ENCODE peak calls at places on chromosomes 7 and 10, in four cellular contexts. H is IMR-90, I is K562, Q is GM12878. L is an unnamed sample.

GRCh38 chr10:65628777-65629176 is 1297.1 kb upstream of the LRRTM3 start:
- DNase-seq in H (no peak), I (no peak), Q (no peak), L (no peak)

GRCh38 chr10:74921744-74922143 is 95.3 kb downstream of the KAT6B start:
- DNase-seq in H (peak), I (peak), Q (no peak), L (no peak)

GRCh38 chr7:142864980-142865747 is 10.3 kb downstream of the EPHB6 start:
- DNase-seq in H (no peak), I (no peak), Q (no peak), L (no peak)

GRCh38 chr10:45000764-45001381 is at the start of gene ZNF22:
- DNase-seq in H (peak), I (peak), Q (no peak), L (peak)

GRCh38 chr7:7519528-7519927 is 16.1 kb downstream of the COL28A1 start:
- DNase-seq in H (no peak), I (no peak), Q (no peak), L (no peak)

GRCh38 chr7:2260820-2261219 is 18.8 kb downstream of the NUDT1 start:
- DNase-seq in H (peak), I (no peak), Q (no peak), L (no peak)

GRCh38 chr10:110850990-110851389 is 20.7 kb upstream of the PDCD4 start:
- DNase-seq in H (no peak), I (no peak), Q (no peak), L (no peak)

GRCh38 chr10:22314852-22315251 is 1.3 kb upstream of the COMMD3 start:
- DNase-seq in H (no peak), I (no peak), Q (no peak), L (no peak)

GRCh38 chr10:3889961-3890522 is 105.0 kb upstream of the KLF6 start:
- DNase-seq in H (peak), I (no peak), Q (no peak), L (peak)

GRCh38 chr7:124940306-124940705 is 10.7 kb upstream of the POT1 start:
- DNase-seq in H (peak), I (no peak), Q (no peak), L (no peak)

GRCh38 chr7:148607151-148607661 is 16.6 kb downstream of the C7orf33 start:
- DNase-seq in H (no peak), I (no peak), Q (no peak), L (no peak)

GRCh38 chr10:97713351-97713827 is at the start of gene MARVELD1:
- DNase-seq in H (peak), I (peak), Q (no peak), L (peak)

GRCh38 chr10:72223743-72224101 is 7.6 kb upstream of the ASCC1 start:
- DNase-seq in H (peak), I (no peak), Q (no peak), L (peak)

GRCh38 chr10:110399163-110400094 is 94.7 kb upstream of the SMNDC1 start:
- DNase-seq in H (peak), I (no peak), Q (no peak), L (peak)

GRCh38 chr7:127844707-127845331 is 186.4 kb downstream of the LRRC4 start:
- DNase-seq in H (peak), I (peak), Q (no peak), L (peak)

GRCh38 chr10:21336476-21337170 is 188.9 kb downstream of the SKIDA1 start:
- DNase-seq in H (peak), I (peak), Q (no peak), L (peak)

GRCh38 chr10:16819026-16819425 is 1.8 kb upstream of the RSU1 start:
- DNase-seq in H (no peak), I (no peak), Q (no peak), L (no peak)

GRCh38 chr10:58477122-58477521 is 35.5 kb upstream of the BICC1 start:
- DNase-seq in H (peak), I (no peak), Q (no peak), L (no peak)

GRCh38 chr10:101008823-101009423 is 9.3 kb downstream of the LZTS2 start:
- DNase-seq in H (no peak), I (no peak), Q (no peak), L (no peak)

GRCh38 chr10:86260564-86260963 is 106.0 kb downstream of the GRID1 start:
- DNase-seq in H (no peak), I (no peak), Q (no peak), L (no peak)

GRCh38 chr10:97810476-97810875 is 38.7 kb upstream of the SFRP5 start:
- DNase-seq in H (peak), I (no peak), Q (no peak), L (no peak)

GRCh38 chr7:98283127-98283886 is 1.8 kb downstream of the BRI3 start:
- DNase-seq in H (peak), I (no peak), Q (no peak), L (peak)

GRCh38 chr10:3525832-3526449 is 259.1 kb downstream of the KLF6 start:
- DNase-seq in H (peak), I (peak), Q (no peak), L (peak)

GRCh38 chr7:29284586-29285450 is 90.2 kb downstream of the CHN2 start:
- DNase-seq in H (no peak), I (no peak), Q (no peak), L (no peak)

GRCh38 chr10:49281461-49281860 is 17.5 kb upstream of the C10orf71 start:
- DNase-seq in H (no peak), I (peak), Q (no peak), L (no peak)

GRCh38 chr7:97021443-97022261 is 3.0 kb downstream of the DLX5 start:
- DNase-seq in H (no peak), I (no peak), Q (no peak), L (no peak)

GRCh38 chr10:6047847-6048246 is 14.3 kb downstream of the IL2RA start:
- DNase-seq in H (no peak), I (no peak), Q (no peak), L (no peak)

GRCh38 chr10:97608991-97609561 is 19.6 kb downstream of the C10orf62 start:
- DNase-seq in H (no peak), I (no peak), Q (no peak), L (no peak)

GRCh38 chr10:90319188-90319914 is 538.5 kb downstream of the HTR7 start:
- DNase-seq in H (peak), I (no peak), Q (peak), L (peak)

GRCh38 chr10:77737608-77738007 is 100.0 kb upstream of the KCNMA1 start:
- DNase-seq in H (peak), I (no peak), Q (no peak), L (peak)

GRCh38 chr7:151761256-151761655 is 115.7 kb downstream of the PRKAG2 start:
- DNase-seq in H (no peak), I (no peak), Q (no peak), L (no peak)

GRCh38 chr7:151383638-151384351 is 26.0 kb downstream of the WDR86 start:
- DNase-seq in H (no peak), I (no peak), Q (no peak), L (no peak)

GRCh38 chr7:53458636-53459035 is 423.2 kb downstream of the POM121L12 start:
- DNase-seq in H (no peak), I (no peak), Q (no peak), L (no peak)

GRCh38 chr7:44762726-44763522 is 14.3 kb downstream of the ZMIZ2 start:
- DNase-seq in H (no peak), I (no peak), Q (no peak), L (no peak)

GRCh38 chr7:47191876-47192291 is 390.0 kb downstream of the TNS3 start:
- DNase-seq in H (no peak), I (no peak), Q (no peak), L (no peak)

GRCh38 chr10:132865851-132866600 is 76.3 kb downstream of the CFAP46 start:
- DNase-seq in H (no peak), I (no peak), Q (no peak), L (no peak)

GRCh38 chr10:113895018-113895417 is 40.6 kb downstream of the NHLRC2 start:
- DNase-seq in H (peak), I (no peak), Q (no peak), L (no peak)

DNA sequence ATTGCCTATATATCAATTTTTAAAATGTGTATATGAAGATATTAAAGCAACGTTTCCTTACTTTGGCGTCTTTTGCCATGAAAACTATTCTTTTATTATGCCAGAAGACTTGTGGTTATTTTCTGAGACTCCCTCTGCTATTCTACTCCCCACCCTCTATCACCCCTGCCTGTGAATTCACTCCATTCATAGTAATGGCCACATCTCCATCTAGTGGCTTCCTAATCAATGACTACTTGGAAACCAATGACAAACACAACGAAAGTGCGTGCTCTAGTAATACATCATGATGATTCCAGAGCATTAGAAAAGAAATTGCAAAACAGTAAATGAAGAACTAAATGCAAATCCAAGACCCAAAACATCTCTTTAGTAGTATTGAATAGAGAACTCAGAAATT is 186.7 kb upstream of the HGF start:
- DNase-seq in H (peak), I (no peak), Q (peak), L (peak)
- TF ChIP-seq FOS in H (no peak), I (no peak), Q (no peak), L (no peak)

GRCh38 chr10:60032723-60033122 is 126.4 kb upstream of the CCDC6 start:
- DNase-seq in H (peak), I (peak), Q (peak), L (peak)
- TF ChIP-seq FOS in H (no peak), I (no peak), Q (no peak), L (no peak)

GRCh38 chr7:131480384-131481315 is 75.8 kb downstream of the PODXL start:
- DNase-seq in H (no peak), I (no peak), Q (no peak), L (peak)
- TF ChIP-seq FOS in H (no peak), I (no peak), Q (no peak), L (no peak)

DNA sequence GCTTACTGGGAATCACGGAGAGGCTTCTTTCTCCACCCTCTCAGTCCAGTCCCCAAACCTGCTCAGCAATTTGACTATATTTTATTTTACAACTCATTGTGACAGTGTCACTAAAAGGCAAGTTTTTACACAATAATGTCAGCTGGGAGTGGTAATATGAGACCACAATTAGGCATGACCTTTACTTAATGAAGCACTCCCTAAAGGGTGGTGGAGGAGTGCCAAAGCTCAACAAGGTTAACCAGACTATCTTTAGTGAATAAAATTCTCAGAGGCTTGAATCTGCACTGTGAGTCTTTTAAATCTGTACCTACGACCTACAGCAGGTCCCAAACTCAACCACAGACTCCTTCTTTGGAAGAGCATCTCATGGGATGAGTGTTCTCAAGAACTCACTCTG is 215.6 kb downstream of the TAX1BP1 start:
- DNase-seq in H (no peak), I (no peak), Q (no peak), L (no peak)
- TF ChIP-seq FOS in H (no peak), I (no peak), Q (no peak), L (no peak)

GRCh38 chr7:113892818-113893217 is 26.0 kb downstream of the PPP1R3A start:
- DNase-seq in H (no peak), I (no peak), Q (no peak), L (peak)
- TF ChIP-seq FOS in H (no peak), I (no peak), Q (no peak), L (peak)

DNA sequence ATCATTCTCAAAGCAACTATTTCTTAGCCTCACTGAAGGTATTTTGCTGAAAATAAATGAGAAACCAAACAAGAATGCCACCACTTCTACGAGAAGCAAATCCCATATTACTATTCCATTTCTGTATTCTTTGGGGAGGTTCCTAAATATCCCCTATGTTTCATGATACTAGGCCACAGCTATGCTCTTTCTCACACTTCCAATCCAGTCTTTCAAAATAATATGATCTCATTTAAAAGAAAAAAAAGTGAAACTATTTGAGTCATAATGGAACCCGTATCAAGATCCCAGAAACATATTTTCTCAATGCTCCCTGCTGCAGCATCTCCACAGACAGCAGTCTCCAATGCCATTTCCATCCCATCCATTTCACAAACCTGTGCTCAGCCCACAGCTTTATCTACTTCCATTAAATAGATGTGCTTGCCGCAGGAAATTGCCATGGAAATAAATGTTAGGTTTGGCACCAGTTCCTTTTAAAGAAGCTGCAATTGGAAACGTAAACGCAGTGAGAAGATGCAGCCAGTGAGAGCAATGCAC is 99.8 kb downstream of the C10orf90 start:
- DNase-seq in H (no peak), I (no peak), Q (no peak), L (no peak)
- TF ChIP-seq FOS in H (no peak), I (no peak), Q (no peak), L (no peak)

GRCh38 chr7:17178562-17178961 is 119.9 kb upstream of the AHR start:
- DNase-seq in H (no peak), I (no peak), Q (no peak), L (no peak)
- TF ChIP-seq FOS in H (no peak), I (no peak), Q (no peak), L (no peak)

GRCh38 chr10:103367782-103368518 is at the start of gene TAF5:
- DNase-seq in H (peak), I (peak), Q (peak), L (peak)

GRCh38 chr10:103367379-103367781 is 396 bp upstream of the TAF5 start:
- DNase-seq in H (no peak), I (no peak), Q (no peak), L (no peak)
- TF ChIP-seq FOS in H (no peak), I (no peak), Q (no peak), L (no peak)

L was measured in endothelial cell of umbilical vein.